ENCODE peak calls at places on chromosomes 11 and 22, in seven cellular contexts. B is HL-60, J is adrenal gland, L is GM23338, T is lung, W is AG04450, F is fibroblast of mammary gland. C is an unnamed sample.

GRCh38 chr22:49976439-49977175 is 16.0 kb downstream of the PIM3 start:
- DNase-seq in L (no peak), B (peak; percentile 62), W (no peak), F (no peak), J (peak; percentile 39), T (no peak), C (no peak)

GRCh38 chr11:84993386-84993785 is 633.8 kb downstream of the DLG2 start:
- DNase-seq in F (peak; percentile 31), T (no peak), W (no peak), B (no peak), L (peak; percentile 75), J (no peak), C (no peak)

GRCh38 chr11:59158206-59159068 is 13.5 kb upstream of the DTX4 start:
- DNase-seq in F (peak; percentile 76), W (peak; percentile 37), L (peak; percentile 87), J (peak; percentile 83), B (peak; percentile 65), T (peak; percentile 59), C (no peak)

GRCh38 chr11:107785401-107785800 is 73.2 kb downstream of the SLC35F2 start:
- DNase-seq in T (no peak), B (no peak), L (no peak), J (no peak), W (no peak), F (peak; percentile 66), C (no peak)

GRCh38 chr11:103433976-103434375 is 324.8 kb downstream of the DYNC2H1 start:
- DNase-seq in L (no peak), B (no peak), F (no peak), J (no peak), W (no peak), T (no peak), C (no peak)

GRCh38 chr11:31818874-31819331 is 7.8 kb upstream of the PAX6 start:
- DNase-seq in F (no peak), W (no peak), J (no peak), L (peak; percentile 66), T (no peak), B (no peak), C (no peak)

GRCh38 chr11:6862961-6863360 is at the start of gene OR10A2:
- DNase-seq in J (no peak), F (peak; percentile 46), W (no peak), T (no peak), L (peak; percentile 18), B (no peak), C (no peak)

GRCh38 chr22:44758354-44758969 is 6.1 kb downstream of the ARHGAP8 start:
- DNase-seq in W (no peak), J (no peak), B (no peak), F (peak; percentile 62), T (no peak), L (no peak), C (no peak)

GRCh38 chr11:7936615-7937014 is 4.9 kb downstream of the OR10A3 start:
- DNase-seq in L (no peak), W (no peak), T (no peak), J (no peak), F (no peak), B (no peak), C (no peak)

GRCh38 chr11:68471360-68472340 is 11.1 kb downstream of the PPP6R3 start:
- DNase-seq in T (no peak), L (no peak), J (no peak), F (peak; percentile 55), W (no peak), B (peak; percentile 87), C (no peak)
- TF ChIP-seq CTCF in T (no peak), L (no peak), J (no peak), F (no peak), W (no peak), B (no peak), C (no peak)

GRCh38 chr11:114057605-114058004 is 1.9 kb upstream of the ZBTB16 start:
- DNase-seq in W (no peak), F (no peak), L (no peak), J (no peak), B (no peak), T (no peak), C (no peak)

GRCh38 chr11:114059278-114059983 is at the start of gene ZBTB16:
- DNase-seq in J (peak; percentile 96), L (peak; percentile 92), B (peak; percentile 89), F (peak; percentile 80), W (no peak), T (peak; percentile 87), C (peak; percentile 96)

GRCh38 chr11:114059984-114060401 is 482 bp downstream of the ZBTB16 start:
- DNase-seq in F (peak; percentile 50), W (no peak), B (peak; percentile 70), J (peak; percentile 83), L (peak; percentile 53), T (no peak), C (no peak)

GRCh38 chr11:114058026-114058706 is 1.3 kb upstream of the ZBTB16 start:
- DNase-seq in T (peak; percentile 71), L (peak; percentile 61), F (peak; percentile 63), J (peak; percentile 93), B (no peak), W (no peak), C (no peak)

GRCh38 chr11:114058871-114059277 is 637 bp upstream of the ZBTB16 start:
- DNase-seq in L (peak; percentile 57), W (no peak), F (peak; percentile 25), T (no peak), B (no peak), J (peak; percentile 83), C (no peak)
- H3K4me3 ChIP-seq in L (peak overlapping the region; percentile 67), W (no peak overlapping the region), F (peak overlapping the region; percentile 61), T (peak overlapping the region; percentile 33), B (peak overlapping the region; percentile 73), J (peak overlapping the region; percentile 100), C (peak overlapping the region; percentile 96)

GRCh38 chr11:93492464-93493251 is 50.5 kb downstream of the SMCO4 start:
- DNase-seq in B (no peak), L (no peak), T (no peak), W (no peak), F (no peak), J (no peak), C (no peak)
- TF ChIP-seq CTCF in B (no peak), L (no peak), T (no peak), W (no peak), F (no peak), J (no peak), C (no peak)

DNA sequence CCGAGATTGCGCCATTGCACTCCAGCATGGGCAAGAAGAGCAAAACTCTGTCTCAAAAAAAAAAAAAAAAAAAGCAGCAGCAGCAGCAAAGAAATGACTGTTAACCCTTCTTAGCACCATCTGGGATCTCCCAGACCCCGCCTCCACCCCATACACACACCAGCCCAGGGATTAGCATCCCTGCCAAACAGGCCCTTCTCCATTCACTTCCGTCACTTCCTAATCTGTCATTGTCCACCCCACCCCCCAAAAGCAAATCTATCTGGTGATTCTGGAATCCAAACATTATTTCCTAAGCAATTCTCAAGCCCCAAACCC is 5.8 kb upstream of the AHNAK start:
- DNase-seq in F (peak; percentile 82), B (no peak), J (no peak), L (peak; percentile 67), T (no peak), W (no peak), C (no peak)
- H3K4me3 ChIP-seq in F (no peak overlapping the region), B (no peak overlapping the region), J (no peak overlapping the region), L (peak overlapping the region; percentile 36), T (no peak overlapping the region), W (peak overlapping the region; percentile 49), C (peak overlapping the region; percentile 49)

GRCh38 chr11:120564573-120565301 is 53.2 kb downstream of the GRIK4 start:
- DNase-seq in F (peak; percentile 56), T (no peak), W (no peak), B (no peak), L (peak; percentile 46), J (peak; percentile 88), C (no peak)
- TF ChIP-seq CTCF in F (no peak), T (no peak), W (peak; percentile 32), B (no peak), L (peak; percentile 32), J (peak; percentile 33), C (no peak)

DNA sequence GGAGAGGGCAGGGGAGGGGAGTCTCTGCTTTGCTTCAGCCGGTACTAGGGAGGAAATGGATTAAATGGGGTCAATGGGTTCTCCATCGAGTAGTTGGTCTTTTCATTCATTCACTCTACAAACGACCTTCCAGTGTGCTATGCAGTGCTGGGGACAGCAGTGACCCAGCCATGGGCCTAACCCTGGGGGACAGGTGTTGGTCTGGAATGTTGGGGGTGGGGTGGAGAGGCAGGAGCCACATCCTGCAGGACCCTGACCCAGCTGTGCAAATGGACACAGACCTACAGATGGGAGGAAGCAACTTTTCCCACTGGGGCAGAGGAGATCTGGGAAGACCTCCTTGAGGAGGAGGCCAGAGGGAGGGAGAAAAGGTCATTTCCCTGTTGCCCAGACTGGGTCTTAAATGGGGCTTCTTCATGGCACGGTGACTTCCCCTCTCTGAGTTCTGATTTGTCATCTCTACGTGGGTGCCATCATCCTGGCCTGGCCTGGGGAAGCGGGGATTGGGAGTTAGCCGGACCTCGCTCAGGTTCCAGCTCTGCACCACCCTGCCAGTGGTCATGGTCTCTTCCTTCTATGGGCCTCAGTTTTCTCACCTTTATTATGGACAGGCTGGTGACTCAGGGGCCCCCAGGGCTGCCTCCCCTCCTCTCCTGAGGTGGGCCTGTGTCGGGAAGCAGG is 2.0 kb downstream of the CYTH4 start:
- DNase-seq in L (no peak), B (no peak), J (no peak), W (no peak), T (no peak), F (no peak), C (no peak)
- H3K4me3 ChIP-seq in L (no peak overlapping the region), B (peak overlapping the region; percentile 69), J (peak overlapping the region; percentile 35), W (no peak overlapping the region), T (no peak overlapping the region), F (no peak overlapping the region), C (peak overlapping the region; percentile 43)

DNA sequence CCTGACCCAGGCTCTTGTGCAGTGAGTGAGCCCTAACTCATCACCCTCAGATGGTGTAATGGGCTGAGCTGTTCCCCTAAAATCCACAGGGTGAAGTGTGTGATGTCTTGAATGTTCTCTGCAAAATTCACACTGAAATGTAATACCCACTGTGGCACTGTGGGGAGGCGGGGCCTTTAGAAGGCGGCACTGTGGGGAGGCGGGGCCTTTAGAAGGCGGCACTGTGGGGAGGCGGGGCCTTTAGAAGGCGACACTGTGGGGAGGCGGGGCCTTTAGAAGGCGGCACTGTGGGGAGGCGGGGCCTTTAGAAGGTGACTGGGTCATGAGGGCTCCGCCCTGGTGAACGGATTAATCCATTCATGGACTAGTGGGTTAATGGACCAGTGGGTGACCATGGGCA is 33.0 kb downstream of the CHID1 start:
- DNase-seq in W (no peak), F (peak; percentile 6), B (peak; percentile 16), T (no peak), J (no peak), L (peak; percentile 82), C (no peak)
- TF ChIP-seq CTCF in W (no peak), F (no peak), B (no peak), T (no peak), J (no peak), L (no peak), C (no peak)

C was measured in esophagus muscularis mucosa.